ENCODE peak calls at places on chromosomes 11 and 22, in eight cellular contexts. V is IMR-90, T is fibroblast of mammary gland, I is RCC 7860, C is omental fat pad, J is amniotic stem cell, M is NCI-H460, X is GM10248. U is an unnamed sample.

GRCh38 chr22:33578752-33579151 is 341.5 kb downstream of the LARGE1 start:
- DNase-seq in V (no peak), X (no peak), T (no peak), I (peak; percentile 11), M (no peak), C (no peak), J (no peak), U (no peak)

GRCh38 chr22:25350551-25350971 is 131.1 kb downstream of the CRYBB2 start:
- DNase-seq in V (no peak), T (no peak), J (no peak), C (no peak), M (no peak), X (no peak), I (no peak), U (no peak)

GRCh38 chr11:1967641-1968225 is 20.6 kb downstream of the MRPL23 start:
- DNase-seq in V (no peak), T (no peak), M (no peak), I (no peak), C (no peak), X (no peak), J (no peak), U (no peak)

GRCh38 chr11:109037856-109038780 is 373.2 kb downstream of the DDX10 start:
- DNase-seq in X (no peak), I (no peak), T (peak; percentile 87), M (no peak), V (peak; percentile 61), J (no peak), C (no peak), U (no peak)

GRCh38 chr11:30760341-30760740 is 174.2 kb upstream of the MPPED2 start:
- DNase-seq in V (peak; percentile 5), X (no peak), M (no peak), C (no peak), T (no peak), I (no peak), J (no peak), U (no peak)

GRCh38 chr11:34345012-34345804 is 12.6 kb downstream of the ABTB2 start:
- DNase-seq in T (peak; percentile 89), J (no peak), X (no peak), M (no peak), C (no peak), I (peak; percentile 97), V (peak; percentile 66), U (peak; percentile 97)

GRCh38 chr22:42332089-42332488 is 61.6 kb upstream of the TCF20 start:
- DNase-seq in T (no peak), V (no peak), C (no peak), I (no peak), M (no peak), J (no peak), X (no peak), U (no peak)

GRCh38 chr11:124041254-124041653 is at the start of gene OR10G7:
- DNase-seq in C (no peak), J (no peak), X (no peak), M (no peak), V (no peak), T (no peak), I (no peak), U (no peak)

GRCh38 chr22:17767236-17768065 is 6.8 kb downstream of the BID start:
- DNase-seq in M (no peak), C (no peak), I (no peak), T (no peak), V (no peak), X (peak; percentile 67), J (no peak), U (no peak)

GRCh38 chr11:69892237-69892985 is 73.2 kb upstream of the FGF3 start:
- DNase-seq in C (no peak), J (no peak), X (no peak), M (no peak), T (no peak), V (no peak), I (no peak), U (no peak)

GRCh38 chr22:42955842-42956241 is 59.1 kb downstream of the PACSIN2 start:
- DNase-seq in M (no peak), T (no peak), X (no peak), V (no peak), C (no peak), J (no peak), I (no peak), U (no peak)

GRCh38 chr11:34830648-34831047 is 85.5 kb downstream of the APIP start:
- DNase-seq in X (no peak), J (no peak), T (no peak), I (no peak), C (no peak), V (peak; percentile 21), M (no peak), U (no peak)

GRCh38 chr11:31995525-31996123 is 95.2 kb upstream of the RCN1 start:
- DNase-seq in T (no peak), M (no peak), I (no peak), C (no peak), V (peak; percentile 19), J (no peak), X (peak; percentile 40), U (no peak)

GRCh38 chr11:121459413-121460041 is 6.8 kb upstream of the SORL1-AS1 start:
- DNase-seq in M (no peak), X (no peak), I (no peak), J (no peak), T (no peak), V (no peak), C (no peak), U (no peak)

GRCh38 chr11:8566613-8567210 is 27.3 kb downstream of the STK33 start:
- DNase-seq in X (peak; percentile 26), J (peak; percentile 39), V (peak; percentile 48), M (peak; percentile 43), I (peak; percentile 40), C (no peak), T (peak; percentile 61), U (peak; percentile 66)